ENCODE peak calls at places on chromosome 21, in four cellular contexts. S is AG04450, Q is PC-9, A is SJSA1. U is an unnamed sample.

GRCh38 chr21:42724226-42724920 is 71.0 kb downstream of the PDE9A start:
- DNase-seq in S (peak), Q (peak), A (peak), U (no peak)

GRCh38 chr21:42155045-42155855 is 63.7 kb upstream of the ABCG1 start:
- DNase-seq in S (no peak), Q (no peak), A (no peak), U (no peak)

GRCh38 chr21:43748622-43749021 is 27.5 kb downstream of the CSTB start:
- DNase-seq in S (no peak), Q (no peak), A (no peak), U (no peak)

GRCh38 chr21:41809891-41810596 is 43.2 kb upstream of the RIPK4 start:
- DNase-seq in S (no peak), Q (no peak), A (no peak), U (no peak)

GRCh38 chr21:34592120-34592561 is 22.8 kb downstream of the RCAN1 start:
- DNase-seq in S (no peak), Q (no peak), A (no peak), U (no peak)

GRCh38 chr21:36803801-36804452 is 105.0 kb downstream of the SIM2 start:
- DNase-seq in S (no peak), Q (no peak), A (no peak), U (no peak)

GRCh38 chr21:45080639-45081414 is 6.4 kb downstream of the ADARB1 start:
- DNase-seq in S (peak), Q (no peak), A (no peak), U (no peak)

GRCh38 chr21:34037446-34037845 is 35.9 kb upstream of the MRPS6 start:
- DNase-seq in S (peak), Q (no peak), A (peak), U (no peak)

GRCh38 chr21:45293726-45294401 is 6.2 kb upstream of the POFUT2 start:
- DNase-seq in S (no peak), Q (no peak), A (no peak), U (no peak)

GRCh38 chr21:41833138-41834115 is 45.7 kb downstream of the PRDM15 start:
- DNase-seq in S (no peak), Q (no peak), A (no peak), U (no peak)

GRCh38 chr21:32456497-32456918 is 44.0 kb downstream of the EVA1C start:
- DNase-seq in S (no peak), Q (no peak), A (peak), U (no peak)

DNA sequence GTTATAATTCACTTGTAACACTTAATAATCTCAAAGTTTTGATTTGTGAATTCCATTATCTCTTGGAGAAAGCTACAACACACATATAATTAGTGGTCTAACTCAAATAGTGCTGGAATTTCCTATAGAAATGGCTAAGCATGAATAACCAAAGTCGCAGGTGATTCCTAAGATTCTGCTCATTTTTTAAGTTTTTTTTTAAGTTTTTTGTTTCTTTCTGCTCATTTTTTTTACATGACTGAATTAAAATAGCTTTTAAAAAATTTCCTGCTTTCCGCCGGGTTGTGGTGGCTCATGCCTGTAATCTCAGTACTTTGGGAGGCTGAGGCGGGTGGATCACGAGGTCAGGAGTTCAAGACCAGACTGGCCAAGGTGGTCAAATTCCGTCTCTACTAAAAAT is 90.4 kb downstream of the APP start:
- DNase-seq in S (no peak), Q (no peak), A (no peak), U (no peak)
- H3K27ac ChIP-seq in S (no peak), Q (no peak), A (no peak), U (no peak)

DNA sequence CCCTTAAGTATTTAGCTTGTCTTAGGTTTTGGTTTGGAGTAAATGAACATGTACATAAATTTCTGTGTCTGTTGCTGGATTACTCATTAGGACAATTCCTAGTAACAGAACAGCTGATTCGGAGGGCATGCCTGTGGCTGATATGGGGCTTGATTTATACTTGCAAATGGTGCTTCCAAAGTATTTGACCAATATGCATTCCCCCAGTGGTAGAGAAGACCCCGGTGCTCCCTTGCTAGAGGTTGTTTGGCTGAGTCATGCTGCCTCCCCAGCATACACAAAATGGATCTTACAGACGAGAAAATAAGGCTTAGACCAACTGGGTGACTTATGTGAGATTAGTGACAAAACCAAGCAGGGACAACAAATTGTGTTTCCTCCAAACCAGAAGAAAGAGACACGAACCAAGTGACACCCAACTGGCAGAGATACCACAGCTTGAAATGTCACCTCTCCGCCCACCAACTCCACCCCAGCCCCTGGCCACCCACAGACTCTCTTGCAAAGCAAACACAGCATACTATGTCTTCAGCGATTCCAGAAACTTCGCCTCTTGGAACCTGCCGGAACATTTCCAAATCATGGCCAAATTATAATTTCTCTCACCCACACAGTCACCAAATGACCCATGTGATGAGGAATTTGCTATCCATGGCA is 75.9 kb upstream of the ETS2 start:
- DNase-seq in S (no peak), Q (no peak), A (peak), U (no peak)
- H3K27ac ChIP-seq in S (no peak), Q (no peak), A (peak), U (peak)

GRCh38 chr21:39637197-39637970 is 24.6 kb downstream of the B3GALT5 start:
- DNase-seq in S (no peak), Q (no peak), A (no peak), U (peak)

GRCh38 chr21:39640754-39641153 is 28.0 kb downstream of the B3GALT5 start:
- DNase-seq in S (no peak), Q (no peak), A (no peak), U (no peak)

GRCh38 chr21:39634507-39634906 is 21.8 kb downstream of the B3GALT5 start:
- DNase-seq in S (no peak), Q (no peak), A (no peak), U (no peak)

GRCh38 chr21:39641827-39642450 is 29.2 kb downstream of the B3GALT5 start:
- DNase-seq in S (no peak), Q (no peak), A (no peak), U (no peak)

DNA sequence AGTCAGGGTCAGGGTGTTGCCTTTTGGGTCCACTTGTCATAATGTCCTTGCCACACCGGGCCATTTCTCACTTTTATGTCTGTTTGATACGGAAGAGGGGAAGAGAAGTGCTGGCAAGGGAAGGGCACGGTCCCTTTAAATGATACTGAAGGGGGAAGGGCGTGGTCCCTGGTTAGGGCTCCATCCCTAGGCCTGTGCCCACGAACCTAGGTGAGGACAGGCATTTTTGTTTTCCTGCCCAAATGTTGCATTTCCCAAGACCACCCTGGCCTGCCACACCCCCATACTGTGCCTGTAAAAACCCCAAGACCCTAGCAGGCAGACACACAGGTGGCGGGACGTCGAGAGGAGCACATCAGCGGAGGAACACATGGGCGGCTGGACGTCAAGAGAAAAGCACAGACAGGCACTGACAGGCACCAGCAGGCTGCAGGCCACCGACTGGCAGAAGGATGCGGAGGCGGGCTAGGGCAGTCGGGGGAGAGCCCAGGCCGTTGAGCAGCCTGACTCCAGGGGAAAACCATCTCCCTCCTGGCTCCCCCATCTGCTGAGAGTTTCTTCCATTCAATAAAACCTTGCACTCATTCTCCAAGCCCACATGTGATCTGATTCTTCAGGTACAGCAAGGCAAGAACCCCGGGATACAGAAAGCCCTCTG is 25.4 kb downstream of the B3GALT5 start:
- DNase-seq in S (no peak), Q (no peak), A (no peak), U (no peak)
- H3K27ac ChIP-seq in S (no peak), Q (no peak), A (no peak), U (peak)

DNA sequence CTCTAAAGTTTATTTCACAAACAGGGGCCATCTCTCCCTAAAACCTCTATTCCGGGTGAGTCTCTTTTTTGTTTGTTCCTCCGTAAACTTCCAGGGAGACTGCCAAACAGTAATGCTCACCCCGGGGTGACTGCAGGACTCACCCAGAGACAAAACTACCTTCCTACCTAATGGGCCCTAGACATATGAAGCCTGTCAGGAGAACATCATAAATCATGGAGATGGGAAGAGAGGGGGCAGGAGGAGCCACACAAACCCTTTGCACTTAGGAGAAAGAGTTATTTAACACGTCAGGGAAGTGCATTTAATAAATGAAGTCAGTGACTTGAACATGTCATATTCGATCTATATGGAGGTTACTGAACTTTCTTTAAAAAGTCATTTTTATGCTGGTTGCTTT is 287.0 kb upstream of the USP25 start:
- DNase-seq in S (no peak), Q (no peak), A (no peak), U (no peak)
- H3K27ac ChIP-seq in S (no peak), Q (no peak), A (no peak), U (no peak)

GRCh38 chr21:46326110-46326703 is 2.3 kb downstream of the PCNT start:
- DNase-seq in S (no peak), Q (peak), A (no peak), U (no peak)
- H3K27ac ChIP-seq in S (no peak), Q (no peak), A (no peak), U (peak)